ENCODE peak calls at places on chromosomes 2 and 18, in nine cellular contexts. One of them, this sample, is unnamed.

GRCh38 chr2:11364565-11364887 is 20.1 kb upstream of the ROCK2 start:
- DNase-seq in fibroblast of villous mesenchyme: no peak
- DNase-seq in HL-60: no peak
- DNase-seq in pancreas: no peak
- DNase-seq in A549: no peak
- DNase-seq in GM10248: no peak
- DNase-seq in uterus: no peak
- DNase-seq in kidney: no peak
- DNase-seq in Calu3: no peak
- DNase-seq in this sample: no peak

GRCh38 chr18:13566941-13567762 is 159.2 kb downstream of the FAM210A start:
- DNase-seq in fibroblast of villous mesenchyme: no peak
- DNase-seq in HL-60: peak; percentile 35
- DNase-seq in pancreas: no peak
- DNase-seq in A549: no peak
- DNase-seq in GM10248: peak; percentile 79
- DNase-seq in uterus: no peak
- DNase-seq in kidney: no peak
- DNase-seq in Calu3: no peak
- DNase-seq in this sample: no peak

GRCh38 chr2:136997550-136997949 is 232.2 kb downstream of the THSD7B start:
- DNase-seq in fibroblast of villous mesenchyme: no peak
- DNase-seq in HL-60: no peak
- DNase-seq in pancreas: no peak
- DNase-seq in A549: no peak
- DNase-seq in GM10248: no peak
- DNase-seq in uterus: no peak
- DNase-seq in kidney: no peak
- DNase-seq in Calu3: no peak
- DNase-seq in this sample: no peak

GRCh38 chr18:34760444-34760843 is 50.3 kb downstream of the DTNA start:
- DNase-seq in fibroblast of villous mesenchyme: no peak
- DNase-seq in HL-60: no peak
- DNase-seq in pancreas: no peak
- DNase-seq in A549: no peak
- DNase-seq in GM10248: no peak
- DNase-seq in uterus: no peak
- DNase-seq in kidney: no peak
- DNase-seq in Calu3: no peak
- DNase-seq in this sample: no peak

GRCh38 chr2:218267259-218267658 is 2.7 kb downstream of the AAMP start:
- DNase-seq in fibroblast of villous mesenchyme: no peak
- DNase-seq in HL-60: no peak
- DNase-seq in pancreas: peak; percentile 13
- DNase-seq in A549: no peak
- DNase-seq in GM10248: no peak
- DNase-seq in uterus: no peak
- DNase-seq in kidney: peak; percentile 68
- DNase-seq in Calu3: no peak
- DNase-seq in this sample: peak; percentile 40

GRCh38 chr2:50957880-50958279 is 74.1 kb downstream of the NRXN1 start:
- DNase-seq in fibroblast of villous mesenchyme: no peak
- DNase-seq in HL-60: no peak
- DNase-seq in pancreas: no peak
- DNase-seq in A549: no peak
- DNase-seq in GM10248: no peak
- DNase-seq in uterus: no peak
- DNase-seq in kidney: no peak
- DNase-seq in Calu3: no peak
- DNase-seq in this sample: no peak

GRCh38 chr18:57434177-57434535 is 1.0 kb upstream of the ONECUT2 start:
- DNase-seq in fibroblast of villous mesenchyme: no peak
- DNase-seq in HL-60: no peak
- DNase-seq in pancreas: no peak
- DNase-seq in A549: peak; percentile 13
- DNase-seq in GM10248: peak; percentile 20
- DNase-seq in uterus: no peak
- DNase-seq in kidney: no peak
- DNase-seq in Calu3: peak; percentile 44
- DNase-seq in this sample: no peak

GRCh38 chr2:84946204-84947009 is 24.6 kb upstream of the KCMF1 start:
- DNase-seq in fibroblast of villous mesenchyme: no peak
- DNase-seq in HL-60: peak; percentile 81
- DNase-seq in pancreas: no peak
- DNase-seq in A549: peak; percentile 94
- DNase-seq in GM10248: peak; percentile 78
- DNase-seq in uterus: no peak
- DNase-seq in kidney: peak; percentile 80
- DNase-seq in Calu3: peak; percentile 87
- DNase-seq in this sample: no peak

GRCh38 chr2:118848381-118849225 is 1.2 kb upstream of the EN1 start:
- DNase-seq in fibroblast of villous mesenchyme: no peak
- DNase-seq in HL-60: no peak
- DNase-seq in pancreas: no peak
- DNase-seq in A549: no peak
- DNase-seq in GM10248: no peak
- DNase-seq in uterus: no peak
- DNase-seq in kidney: no peak
- DNase-seq in Calu3: no peak
- DNase-seq in this sample: no peak

GRCh38 chr2:161358838-161359237 is 50.6 kb downstream of the PSMD14 start:
- DNase-seq in fibroblast of villous mesenchyme: peak; percentile 32
- DNase-seq in HL-60: no peak
- DNase-seq in pancreas: no peak
- DNase-seq in A549: no peak
- DNase-seq in GM10248: no peak
- DNase-seq in uterus: no peak
- DNase-seq in kidney: no peak
- DNase-seq in Calu3: no peak
- DNase-seq in this sample: no peak

GRCh38 chr18:6950641-6951040 is 167.0 kb downstream of the LAMA1 start:
- DNase-seq in fibroblast of villous mesenchyme: no peak
- DNase-seq in HL-60: no peak
- DNase-seq in pancreas: peak; percentile 48
- DNase-seq in A549: no peak
- DNase-seq in GM10248: no peak
- DNase-seq in uterus: no peak
- DNase-seq in kidney: no peak
- DNase-seq in Calu3: no peak
- DNase-seq in this sample: no peak

GRCh38 chr18:6949800-6950586 is 167.6 kb downstream of the LAMA1 start:
- DNase-seq in fibroblast of villous mesenchyme: no peak
- DNase-seq in HL-60: no peak
- DNase-seq in pancreas: peak; percentile 57
- DNase-seq in A549: no peak
- DNase-seq in GM10248: no peak
- DNase-seq in uterus: no peak
- DNase-seq in kidney: no peak
- DNase-seq in Calu3: no peak
- DNase-seq in this sample: no peak

GRCh38 chr18:6948238-6948637 is 169.4 kb downstream of the LAMA1 start:
- DNase-seq in fibroblast of villous mesenchyme: no peak
- DNase-seq in HL-60: no peak
- DNase-seq in pancreas: no peak
- DNase-seq in A549: no peak
- DNase-seq in GM10248: no peak
- DNase-seq in uterus: no peak
- DNase-seq in kidney: no peak
- DNase-seq in Calu3: no peak
- DNase-seq in this sample: no peak

GRCh38 chr18:6947328-6948030 is 170.1 kb downstream of the LAMA1 start:
- DNase-seq in fibroblast of villous mesenchyme: no peak
- DNase-seq in HL-60: no peak
- DNase-seq in pancreas: no peak
- DNase-seq in A549: no peak
- DNase-seq in GM10248: no peak
- DNase-seq in uterus: no peak
- DNase-seq in kidney: no peak
- DNase-seq in Calu3: no peak
- DNase-seq in this sample: no peak

DNA sequence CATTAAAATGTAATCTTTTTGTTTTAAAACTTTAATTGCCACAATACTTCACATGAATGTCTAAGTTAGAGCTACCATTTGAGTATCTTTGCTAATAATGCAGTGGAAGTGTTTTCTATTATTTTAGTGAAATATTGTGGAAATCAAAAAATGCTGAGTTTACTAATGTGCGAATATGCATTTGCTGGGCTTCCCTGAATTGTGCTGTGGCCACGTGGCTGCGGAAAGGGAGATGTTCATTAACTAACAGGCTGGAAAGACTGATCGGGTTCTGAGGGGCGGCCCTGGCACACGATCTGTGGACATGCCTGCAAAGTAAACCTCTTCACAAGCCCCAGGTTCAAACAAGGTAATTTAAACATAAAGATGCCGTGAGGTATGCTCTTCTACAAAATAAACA is 168.9 kb downstream of the LAMA1 start:
- DNase-seq in fibroblast of villous mesenchyme: no peak
- DNase-seq in HL-60: no peak
- DNase-seq in pancreas: no peak
- DNase-seq in A549: no peak
- DNase-seq in GM10248: no peak
- DNase-seq in uterus: no peak
- DNase-seq in kidney: no peak
- DNase-seq in Calu3: no peak
- DNase-seq in this sample: no peak
- TF ChIP-seq CTCF in fibroblast of villous mesenchyme: no peak
- TF ChIP-seq CTCF in HL-60: no peak
- TF ChIP-seq CTCF in pancreas: no peak
- TF ChIP-seq CTCF in A549: no peak
- TF ChIP-seq CTCF in GM10248: no peak
- TF ChIP-seq CTCF in uterus: no peak
- TF ChIP-seq CTCF in kidney: no peak
- TF ChIP-seq CTCF in Calu3: no peak
- TF ChIP-seq CTCF in this sample: no peak

GRCh38 chr2:214960677-214961076 is 151.2 kb upstream of the BARD1 start:
- DNase-seq in fibroblast of villous mesenchyme: peak; percentile 3
- DNase-seq in HL-60: no peak
- DNase-seq in pancreas: no peak
- DNase-seq in A549: no peak
- DNase-seq in GM10248: no peak
- DNase-seq in uterus: no peak
- DNase-seq in kidney: no peak
- DNase-seq in Calu3: no peak
- DNase-seq in this sample: no peak
- TF ChIP-seq CTCF in fibroblast of villous mesenchyme: no peak
- TF ChIP-seq CTCF in HL-60: no peak
- TF ChIP-seq CTCF in pancreas: no peak
- TF ChIP-seq CTCF in A549: peak; percentile 41
- TF ChIP-seq CTCF in GM10248: no peak
- TF ChIP-seq CTCF in uterus: no peak
- TF ChIP-seq CTCF in kidney: no peak
- TF ChIP-seq CTCF in Calu3: peak; percentile 37
- TF ChIP-seq CTCF in this sample: peak; percentile 86

DNA sequence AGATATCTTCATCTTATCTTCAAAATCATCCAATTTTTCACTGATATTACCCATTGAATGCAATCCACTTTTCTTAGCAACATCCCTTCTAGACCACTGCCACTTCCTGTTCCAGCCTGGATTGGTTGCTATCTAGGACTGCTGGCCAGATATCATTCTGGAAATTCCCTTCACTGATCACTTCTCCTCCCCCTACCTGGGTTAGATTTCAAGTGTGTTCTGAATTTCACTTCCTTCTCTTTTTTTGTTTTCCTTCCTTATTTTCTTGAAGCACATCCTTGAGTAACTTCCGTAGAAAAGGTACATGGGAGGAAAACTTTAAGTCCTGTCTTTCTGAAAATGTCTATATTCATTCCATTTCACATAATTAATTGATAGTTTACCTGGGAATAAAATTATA is 82.0 kb upstream of the IL1R2 start:
- DNase-seq in fibroblast of villous mesenchyme: no peak
- DNase-seq in HL-60: no peak
- DNase-seq in pancreas: no peak
- DNase-seq in A549: no peak
- DNase-seq in GM10248: no peak
- DNase-seq in uterus: no peak
- DNase-seq in kidney: no peak
- DNase-seq in Calu3: no peak
- DNase-seq in this sample: no peak
- TF ChIP-seq CTCF in fibroblast of villous mesenchyme: no peak
- TF ChIP-seq CTCF in HL-60: no peak
- TF ChIP-seq CTCF in pancreas: no peak
- TF ChIP-seq CTCF in A549: no peak
- TF ChIP-seq CTCF in GM10248: no peak
- TF ChIP-seq CTCF in uterus: no peak
- TF ChIP-seq CTCF in kidney: no peak
- TF ChIP-seq CTCF in Calu3: no peak
- TF ChIP-seq CTCF in this sample: no peak

GRCh38 chr2:73386342-73386868 is 769 bp downstream of the ALMS1 start:
- DNase-seq in fibroblast of villous mesenchyme: no peak
- DNase-seq in HL-60: no peak
- DNase-seq in pancreas: no peak
- DNase-seq in A549: no peak
- DNase-seq in GM10248: no peak
- DNase-seq in uterus: no peak
- DNase-seq in kidney: no peak
- DNase-seq in Calu3: no peak
- DNase-seq in this sample: no peak

GRCh38 chr2:73383036-73383435 is 2.6 kb upstream of the ALMS1 start:
- DNase-seq in fibroblast of villous mesenchyme: no peak
- DNase-seq in HL-60: no peak
- DNase-seq in pancreas: no peak
- DNase-seq in A549: no peak
- DNase-seq in GM10248: no peak
- DNase-seq in uterus: no peak
- DNase-seq in kidney: no peak
- DNase-seq in Calu3: no peak
- DNase-seq in this sample: no peak

GRCh38 chr2:73386894-73387636 is 1.4 kb downstream of the ALMS1 start:
- DNase-seq in fibroblast of villous mesenchyme: no peak
- DNase-seq in HL-60: no peak
- DNase-seq in pancreas: no peak
- DNase-seq in A549: no peak
- DNase-seq in GM10248: no peak
- DNase-seq in uterus: no peak
- DNase-seq in kidney: no peak
- DNase-seq in Calu3: no peak
- DNase-seq in this sample: no peak

DNA sequence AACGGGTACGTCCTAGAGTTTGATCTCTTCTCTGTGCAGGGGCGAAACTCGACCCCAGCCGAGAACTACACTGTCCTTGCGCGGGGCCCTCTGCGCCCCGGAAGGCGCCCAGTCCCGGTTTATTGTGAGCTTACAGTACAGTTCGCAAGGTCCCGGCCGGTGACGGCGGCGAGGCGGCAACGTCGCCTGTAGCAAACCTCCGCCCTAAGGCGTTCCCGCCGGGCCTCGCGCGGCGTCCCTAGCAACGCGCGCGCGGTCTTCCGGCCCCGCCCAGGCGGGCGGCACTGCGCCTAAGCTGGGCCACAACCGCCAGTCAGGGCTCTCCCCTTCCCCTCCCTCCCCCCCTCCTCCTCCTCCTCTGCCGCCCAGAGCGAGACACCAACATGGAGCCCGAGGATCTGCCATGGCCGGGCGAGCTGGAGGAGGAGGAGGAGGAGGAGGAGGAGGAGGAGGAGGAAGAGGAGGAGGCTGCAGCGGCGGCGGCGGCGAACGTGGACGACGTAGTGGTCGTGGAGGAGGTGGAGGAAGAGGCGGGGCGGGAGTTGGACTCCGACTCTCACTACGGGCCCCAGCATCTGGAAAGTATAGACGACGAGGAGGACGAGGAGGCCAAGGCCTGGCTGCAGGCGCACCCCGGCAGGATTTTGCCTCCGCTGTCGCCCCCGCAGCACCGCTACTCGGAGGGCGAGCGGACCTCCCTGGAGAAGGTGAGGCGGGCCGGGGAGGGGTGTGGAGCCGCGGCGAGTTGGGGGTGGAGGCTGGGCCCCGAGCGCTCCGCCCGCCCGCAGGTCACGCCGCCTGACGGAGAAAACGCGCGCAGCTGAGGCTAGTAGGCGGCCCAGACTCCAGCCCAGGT is at the start of gene ALMS1:
- DNase-seq in fibroblast of villous mesenchyme: peak; percentile 90
- DNase-seq in HL-60: peak; percentile 88
- DNase-seq in pancreas: peak; percentile 92
- DNase-seq in A549: peak; percentile 94
- DNase-seq in GM10248: peak; percentile 95
- DNase-seq in uterus: peak; percentile 85
- DNase-seq in kidney: peak; percentile 97
- DNase-seq in Calu3: peak; percentile 89
- DNase-seq in this sample: peak; percentile 95
- TF ChIP-seq CTCF in fibroblast of villous mesenchyme: peak; percentile 23
- TF ChIP-seq CTCF in HL-60: no peak
- TF ChIP-seq CTCF in pancreas: no peak
- TF ChIP-seq CTCF in A549: no peak
- TF ChIP-seq CTCF in GM10248: peak; percentile 24
- TF ChIP-seq CTCF in uterus: peak; percentile 18
- TF ChIP-seq CTCF in kidney: no peak
- TF ChIP-seq CTCF in Calu3: no peak
- TF ChIP-seq CTCF in this sample: peak; percentile 61

This sample was measured in chondrocyte.